ENCODE peak calls at places on chromosomes 6 and 20, in five cellular contexts. One of them, this sample, is unnamed.

GRCh38 chr6:13624871-13625288 is 9.7 kb downstream of the NOL7 start:
- DNase-seq in PC-3: peak
- DNase-seq in body of pancreas: peak
- DNase-seq in endothelial cell of umbilical vein: peak
- DNase-seq in astrocyte of the spinal cord: peak
- DNase-seq in this sample: no peak

GRCh38 chr6:25012657-25013056 is 76.9 kb upstream of the RIPOR2 start:
- DNase-seq in astrocyte of the spinal cord: peak
- DNase-seq in endothelial cell of umbilical vein: peak
- DNase-seq in PC-3: peak
- DNase-seq in body of pancreas: no peak
- DNase-seq in this sample: no peak

GRCh38 chr6:551405-551804 is 105.5 kb downstream of the HUS1B start:
- DNase-seq in body of pancreas: no peak
- DNase-seq in PC-3: peak
- DNase-seq in endothelial cell of umbilical vein: no peak
- DNase-seq in astrocyte of the spinal cord: peak
- DNase-seq in this sample: no peak

GRCh38 chr6:3759656-3760245 is 8.2 kb upstream of the PXDC1 start:
- DNase-seq in body of pancreas: no peak
- DNase-seq in endothelial cell of umbilical vein: no peak
- DNase-seq in astrocyte of the spinal cord: peak
- DNase-seq in PC-3: no peak
- DNase-seq in this sample: no peak

GRCh38 chr20:49045440-49046086 is 549 bp upstream of the CSE1L start:
- DNase-seq in PC-3: no peak
- DNase-seq in endothelial cell of umbilical vein: peak
- DNase-seq in body of pancreas: peak
- DNase-seq in astrocyte of the spinal cord: no peak
- DNase-seq in this sample: no peak

GRCh38 chr6:81763051-81763450 is 10.6 kb upstream of the TENT5A start:
- DNase-seq in endothelial cell of umbilical vein: no peak
- DNase-seq in body of pancreas: no peak
- DNase-seq in astrocyte of the spinal cord: no peak
- DNase-seq in PC-3: no peak
- DNase-seq in this sample: no peak

GRCh38 chr6:147170269-147170668 is 33.9 kb upstream of the STXBP5 start:
- DNase-seq in endothelial cell of umbilical vein: no peak
- DNase-seq in PC-3: peak
- DNase-seq in astrocyte of the spinal cord: peak
- DNase-seq in body of pancreas: no peak
- DNase-seq in this sample: no peak

GRCh38 chr6:20789162-20789561 is 254.9 kb downstream of the CDKAL1 start:
- DNase-seq in astrocyte of the spinal cord: peak
- DNase-seq in endothelial cell of umbilical vein: peak
- DNase-seq in body of pancreas: no peak
- DNase-seq in PC-3: no peak
- DNase-seq in this sample: no peak

GRCh38 chr6:133697666-133698065 is 191.2 kb upstream of the TCF21 start:
- DNase-seq in astrocyte of the spinal cord: peak
- DNase-seq in PC-3: no peak
- DNase-seq in body of pancreas: no peak
- DNase-seq in endothelial cell of umbilical vein: no peak
- DNase-seq in this sample: no peak

GRCh38 chr6:37938909-37939308 is 119.4 kb downstream of the ZFAND3 start:
- DNase-seq in astrocyte of the spinal cord: peak
- DNase-seq in PC-3: no peak
- DNase-seq in endothelial cell of umbilical vein: no peak
- DNase-seq in body of pancreas: no peak
- DNase-seq in this sample: no peak

GRCh38 chr6:56246544-56246940 is 838 bp downstream of the COL21A1 start:
- DNase-seq in astrocyte of the spinal cord: no peak
- DNase-seq in body of pancreas: peak
- DNase-seq in PC-3: peak
- DNase-seq in endothelial cell of umbilical vein: no peak
- DNase-seq in this sample: no peak

GRCh38 chr6:134315974-134316391 is 1.9 kb downstream of the SGK1 start:
- DNase-seq in astrocyte of the spinal cord: no peak
- DNase-seq in body of pancreas: no peak
- DNase-seq in PC-3: no peak
- DNase-seq in endothelial cell of umbilical vein: no peak
- DNase-seq in this sample: no peak

GRCh38 chr6:36314221-36315014 is 22.3 kb downstream of the BNIP5 start:
- DNase-seq in body of pancreas: no peak
- DNase-seq in endothelial cell of umbilical vein: no peak
- DNase-seq in astrocyte of the spinal cord: no peak
- DNase-seq in PC-3: peak
- DNase-seq in this sample: no peak

GRCh38 chr6:26743157-26743821 is 83.7 kb upstream of the ZNF322 start:
- DNase-seq in endothelial cell of umbilical vein: peak
- DNase-seq in body of pancreas: no peak
- DNase-seq in astrocyte of the spinal cord: peak
- DNase-seq in PC-3: no peak
- DNase-seq in this sample: no peak

GRCh38 chr6:686528-686927 is 6.4 kb downstream of the EXOC2 start:
- DNase-seq in astrocyte of the spinal cord: no peak
- DNase-seq in PC-3: no peak
- DNase-seq in endothelial cell of umbilical vein: no peak
- DNase-seq in body of pancreas: no peak
- DNase-seq in this sample: no peak

GRCh38 chr6:16855460-16855859 is 94.2 kb upstream of the ATXN1 start:
- DNase-seq in endothelial cell of umbilical vein: no peak
- DNase-seq in astrocyte of the spinal cord: no peak
- DNase-seq in body of pancreas: no peak
- DNase-seq in PC-3: no peak
- DNase-seq in this sample: no peak

GRCh38 chr6:38564301-38564700 is 75.4 kb downstream of the BTBD9 start:
- DNase-seq in PC-3: no peak
- DNase-seq in body of pancreas: no peak
- DNase-seq in astrocyte of the spinal cord: no peak
- DNase-seq in endothelial cell of umbilical vein: no peak
- DNase-seq in this sample: no peak

GRCh38 chr6:106811088-106811686 is 163.3 kb downstream of the CD24 start:
- DNase-seq in PC-3: no peak
- DNase-seq in endothelial cell of umbilical vein: no peak
- DNase-seq in astrocyte of the spinal cord: no peak
- DNase-seq in body of pancreas: no peak
- DNase-seq in this sample: no peak

GRCh38 chr6:130838250-130838649 is 11.0 kb downstream of the SMLR1 start:
- DNase-seq in body of pancreas: no peak
- DNase-seq in endothelial cell of umbilical vein: no peak
- DNase-seq in astrocyte of the spinal cord: no peak
- DNase-seq in PC-3: no peak
- DNase-seq in this sample: no peak

GRCh38 chr6:62711750-62712149 is 425.7 kb upstream of the KHDRBS2 start:
- DNase-seq in endothelial cell of umbilical vein: no peak
- DNase-seq in PC-3: no peak
- DNase-seq in body of pancreas: no peak
- DNase-seq in astrocyte of the spinal cord: no peak
- DNase-seq in this sample: no peak

GRCh38 chr6:11188161-11188915 is 44.1 kb downstream of the NEDD9 start:
- DNase-seq in astrocyte of the spinal cord: peak
- DNase-seq in endothelial cell of umbilical vein: no peak
- DNase-seq in body of pancreas: no peak
- DNase-seq in PC-3: peak
- DNase-seq in this sample: peak

GRCh38 chr6:11193434-11193833 is 39.0 kb downstream of the NEDD9 start:
- DNase-seq in astrocyte of the spinal cord: no peak
- DNase-seq in body of pancreas: no peak
- DNase-seq in endothelial cell of umbilical vein: no peak
- DNase-seq in PC-3: no peak
- DNase-seq in this sample: no peak

GRCh38 chr6:11192167-11192566 is 40.3 kb downstream of the NEDD9 start:
- DNase-seq in endothelial cell of umbilical vein: no peak
- DNase-seq in body of pancreas: no peak
- DNase-seq in PC-3: no peak
- DNase-seq in astrocyte of the spinal cord: no peak
- DNase-seq in this sample: no peak

GRCh38 chr6:11189865-11190624 is 42.4 kb downstream of the NEDD9 start:
- DNase-seq in astrocyte of the spinal cord: no peak
- DNase-seq in PC-3: no peak
- DNase-seq in endothelial cell of umbilical vein: no peak
- DNase-seq in body of pancreas: no peak
- DNase-seq in this sample: no peak

DNA sequence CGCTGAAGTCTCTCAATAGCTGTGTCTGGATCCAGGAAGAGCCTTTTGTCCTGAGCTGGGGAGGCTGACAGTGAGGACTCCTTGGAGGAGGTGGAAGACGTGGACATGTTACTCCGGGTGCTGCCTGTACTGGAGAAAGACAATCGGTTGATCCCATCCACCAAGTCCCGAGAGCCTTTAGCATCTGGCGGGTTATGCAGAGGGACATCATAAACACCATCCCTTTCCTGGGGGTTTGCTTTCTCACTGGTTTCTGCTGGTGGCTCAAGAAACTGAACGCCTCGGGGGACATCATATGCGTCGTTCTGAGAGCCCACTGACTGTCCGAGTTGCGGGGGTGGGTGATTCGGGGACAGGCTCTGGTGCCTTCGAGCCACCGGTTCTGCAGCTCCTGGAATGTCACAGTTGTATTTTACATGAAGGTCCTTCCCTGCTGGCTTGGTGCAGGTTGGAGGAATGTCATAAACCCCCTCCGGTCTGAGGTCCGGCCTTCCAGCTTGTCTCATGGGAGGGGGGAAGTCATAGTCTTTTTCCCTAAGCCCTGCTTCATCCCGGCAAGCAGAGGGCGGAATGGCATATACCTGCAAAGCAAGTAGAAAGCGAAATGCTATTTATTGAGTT is 41.7 kb downstream of the NEDD9 start:
- DNase-seq in astrocyte of the spinal cord: no peak
- DNase-seq in endothelial cell of umbilical vein: no peak
- DNase-seq in PC-3: no peak
- DNase-seq in body of pancreas: no peak
- DNase-seq in this sample: no peak
- TF ChIP-seq CTCF in astrocyte of the spinal cord: no peak
- TF ChIP-seq CTCF in endothelial cell of umbilical vein: no peak
- TF ChIP-seq CTCF in PC-3: no peak
- TF ChIP-seq CTCF in body of pancreas: no peak
- TF ChIP-seq CTCF in this sample: no peak

GRCh38 chr20:57432480-57432873 is 41.3 kb downstream of the RBM38 start:
- DNase-seq in astrocyte of the spinal cord: no peak
- DNase-seq in endothelial cell of umbilical vein: no peak
- DNase-seq in PC-3: no peak
- DNase-seq in body of pancreas: no peak
- DNase-seq in this sample: no peak

GRCh38 chr20:57435105-57435497 is 43.9 kb downstream of the RBM38 start:
- DNase-seq in body of pancreas: no peak
- DNase-seq in astrocyte of the spinal cord: no peak
- DNase-seq in PC-3: no peak
- DNase-seq in endothelial cell of umbilical vein: no peak
- DNase-seq in this sample: no peak

GRCh38 chr20:57434390-57434700 is 43.1 kb downstream of the RBM38 start:
- DNase-seq in PC-3: no peak
- DNase-seq in endothelial cell of umbilical vein: no peak
- DNase-seq in astrocyte of the spinal cord: no peak
- DNase-seq in body of pancreas: no peak
- DNase-seq in this sample: no peak

GRCh38 chr20:57432874-57433491 is 41.8 kb downstream of the RBM38 start:
- DNase-seq in body of pancreas: no peak
- DNase-seq in endothelial cell of umbilical vein: no peak
- DNase-seq in PC-3: peak
- DNase-seq in astrocyte of the spinal cord: no peak
- DNase-seq in this sample: no peak

DNA sequence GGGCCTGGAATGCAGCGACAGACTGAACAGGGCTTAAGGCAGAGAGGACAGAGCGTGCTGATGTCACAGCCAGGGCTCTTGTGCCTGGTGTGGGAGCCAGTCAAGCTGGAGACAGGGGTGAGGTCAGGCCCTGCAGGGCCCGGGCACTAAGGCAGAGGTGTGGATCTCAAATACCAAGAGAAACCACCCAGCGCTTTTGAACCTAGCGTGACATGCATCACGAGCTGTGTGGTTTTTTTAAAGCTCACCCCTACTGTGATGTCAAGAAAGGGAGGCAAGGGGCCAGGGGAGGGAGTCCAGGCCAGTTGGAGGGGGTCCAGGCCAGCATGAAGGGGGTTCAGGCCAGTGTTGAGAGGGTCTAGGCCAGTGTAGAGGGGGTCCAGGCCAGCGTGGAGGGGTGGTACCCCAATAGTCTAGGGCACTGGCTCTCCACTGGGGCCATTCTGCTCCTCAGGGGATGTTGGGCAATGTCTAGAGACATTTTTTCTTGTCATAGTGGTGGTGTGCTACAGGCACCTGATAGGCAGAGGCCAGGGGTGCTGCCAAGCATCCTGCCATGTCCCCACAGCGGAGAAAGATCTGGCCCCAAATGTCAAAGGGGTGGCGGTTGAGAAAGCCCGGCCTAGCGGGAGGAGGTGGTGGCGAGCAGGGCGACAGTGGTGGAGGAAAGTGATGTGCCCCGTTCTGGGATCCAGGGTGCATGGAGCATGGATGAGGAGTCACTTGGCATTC is 42.6 kb downstream of the RBM38 start:
- DNase-seq in endothelial cell of umbilical vein: no peak
- DNase-seq in PC-3: no peak
- DNase-seq in body of pancreas: no peak
- DNase-seq in astrocyte of the spinal cord: no peak
- DNase-seq in this sample: no peak
- H3K4me3 ChIP-seq in endothelial cell of umbilical vein: no peak
- H3K4me3 ChIP-seq in PC-3: no peak
- H3K4me3 ChIP-seq in body of pancreas: no peak
- H3K4me3 ChIP-seq in astrocyte of the spinal cord: no peak
- H3K4me3 ChIP-seq in this sample: no peak

GRCh38 chr6:12279322-12280098 is 10.7 kb upstream of the EDN1 start:
- DNase-seq in PC-3: no peak
- DNase-seq in body of pancreas: no peak
- DNase-seq in astrocyte of the spinal cord: no peak
- DNase-seq in endothelial cell of umbilical vein: peak
- DNase-seq in this sample: peak
- TF ChIP-seq CTCF in PC-3: no peak
- TF ChIP-seq CTCF in body of pancreas: no peak
- TF ChIP-seq CTCF in astrocyte of the spinal cord: no peak
- TF ChIP-seq CTCF in endothelial cell of umbilical vein: no peak
- TF ChIP-seq CTCF in this sample: no peak

GRCh38 chr6:44704240-44705150 is 317.0 kb downstream of the CDC5L start:
- DNase-seq in astrocyte of the spinal cord: no peak
- DNase-seq in endothelial cell of umbilical vein: no peak
- DNase-seq in body of pancreas: no peak
- DNase-seq in PC-3: no peak
- DNase-seq in this sample: no peak
- H3K4me3 ChIP-seq in astrocyte of the spinal cord: no peak
- H3K4me3 ChIP-seq in endothelial cell of umbilical vein: no peak
- H3K4me3 ChIP-seq in body of pancreas: no peak
- H3K4me3 ChIP-seq in PC-3: no peak
- H3K4me3 ChIP-seq in this sample: no peak

This sample was measured in LNCaP clone FGC.